ENCODE peak calls at places on chromosomes 4 and X, in four cellular contexts. Q is fibroblast of pulmonary artery, M is A172, W is iris pigment epithelial cell. D is an unnamed sample.

GRCh38 chr4:1502501-1502886 is 96.3 kb upstream of the NKX1-1 start:
- DNase-seq in M (no peak), W (no peak), Q (no peak), D (no peak)

GRCh38 chrX:108000751-108001150 is 18.6 kb upstream of the TEX13B start:
- DNase-seq in M (no peak), Q (peak), W (peak), D (no peak)

GRCh38 chr4:124445071-124445470 is 267.5 kb downstream of the ANKRD50 start:
- DNase-seq in W (no peak), Q (no peak), M (no peak), D (no peak)

GRCh38 chr4:81538712-81539432 is 67.2 kb upstream of the RASGEF1B start:
- DNase-seq in W (no peak), M (no peak), Q (no peak), D (no peak)

GRCh38 chr4:168795346-168795745 is 214.7 kb downstream of the CBR4 start:
- DNase-seq in Q (no peak), M (no peak), W (no peak), D (no peak)

GRCh38 chr4:113832795-113833194 is 71.3 kb upstream of the CAMK2D start:
- DNase-seq in W (no peak), M (no peak), Q (no peak), D (no peak)

GRCh38 chr4:30720656-30721352 is 635 bp downstream of the PCDH7 start:
- DNase-seq in W (peak), Q (peak), M (peak), D (peak)

GRCh38 chrX:115138040-115138439 is 51.2 kb upstream of the RBMXL3 start:
- DNase-seq in M (no peak), W (no peak), Q (no peak), D (no peak)

GRCh38 chr4:127143460-127144190 is 489.1 kb upstream of the INTU start:
- DNase-seq in Q (peak), W (peak), M (peak), D (no peak)

GRCh38 chrX:116111497-116111896 is 59.0 kb upstream of the AGTR2 start:
- DNase-seq in Q (no peak), M (no peak), W (no peak), D (no peak)

GRCh38 chr4:188021548-188022249 is 26.1 kb downstream of the ZFP42 start:
- DNase-seq in W (peak), Q (no peak), M (no peak), D (no peak)

GRCh38 chr4:104901438-104901837 is 245.2 kb upstream of the TET2 start:
- DNase-seq in Q (peak), W (no peak), M (no peak), D (no peak)

GRCh38 chr4:158535130-158535614 is 13.5 kb downstream of the RXFP1 start:
- DNase-seq in M (peak), W (peak), Q (peak), D (no peak)

GRCh38 chr4:4425696-4426095 is 38.8 kb downstream of the NSG1 start:
- DNase-seq in W (no peak), M (no peak), Q (no peak), D (no peak)

GRCh38 chrX:34382416-34382815 is 250.3 kb upstream of the FAM47A start:
- DNase-seq in W (peak), Q (peak), M (peak), D (no peak)

D was measured in head of caudate nucleus.